ENCODE peak calls at places on chromosome 17, in four cellular contexts. One of them, this sample, is unnamed.

GRCh38 chr17:39979865-39980401 is 674 bp upstream of the PSMD3 start:
- DNase-seq in GM18507: no peak
- DNase-seq in fibroblast of pulmonary artery: no peak
- DNase-seq in NCI-H146: peak
- DNase-seq in this sample: no peak

GRCh38 chr17:74833501-74834361 is 26.0 kb downstream of the GRIN2C start:
- DNase-seq in GM18507: peak
- DNase-seq in fibroblast of pulmonary artery: no peak
- DNase-seq in NCI-H146: no peak
- DNase-seq in this sample: no peak

GRCh38 chr17:74569392-74570003 is 2.2 kb upstream of the CD300H start:
- DNase-seq in GM18507: no peak
- DNase-seq in fibroblast of pulmonary artery: peak
- DNase-seq in NCI-H146: no peak
- DNase-seq in this sample: no peak

GRCh38 chr17:1186923-1187771 is 7.4 kb upstream of the ABR start:
- DNase-seq in GM18507: no peak
- DNase-seq in fibroblast of pulmonary artery: peak
- DNase-seq in NCI-H146: peak
- DNase-seq in this sample: peak

GRCh38 chr17:2215616-2216364 is 87.8 kb downstream of the SMG6 start:
- DNase-seq in GM18507: peak
- DNase-seq in fibroblast of pulmonary artery: peak
- DNase-seq in NCI-H146: no peak
- DNase-seq in this sample: no peak

GRCh38 chr17:81250286-81251090 is 11.4 kb downstream of the NDUFAF8 start:
- DNase-seq in GM18507: no peak
- DNase-seq in fibroblast of pulmonary artery: no peak
- DNase-seq in NCI-H146: no peak
- DNase-seq in this sample: no peak

GRCh38 chr17:35537569-35538209 is at the start of gene SLFN12L:
- DNase-seq in GM18507: peak
- DNase-seq in fibroblast of pulmonary artery: no peak
- DNase-seq in NCI-H146: no peak
- DNase-seq in this sample: no peak

GRCh38 chr17:22694362-22695227 is 1002.3 kb downstream of the KCNJ18 start:
- DNase-seq in GM18507: no peak
- DNase-seq in fibroblast of pulmonary artery: no peak
- DNase-seq in NCI-H146: no peak
- DNase-seq in this sample: no peak

GRCh38 chr17:9056566-9056965 is 35.3 kb downstream of the NTN1 start:
- DNase-seq in GM18507: no peak
- DNase-seq in fibroblast of pulmonary artery: no peak
- DNase-seq in NCI-H146: no peak
- DNase-seq in this sample: no peak

GRCh38 chr17:78442648-78443128 is 64.2 kb downstream of the PGS1 start:
- DNase-seq in GM18507: no peak
- DNase-seq in fibroblast of pulmonary artery: peak
- DNase-seq in NCI-H146: no peak
- DNase-seq in this sample: no peak

GRCh38 chr17:43443381-43443780 is 40.4 kb upstream of the DHX8 start:
- DNase-seq in GM18507: no peak
- DNase-seq in fibroblast of pulmonary artery: no peak
- DNase-seq in NCI-H146: no peak
- DNase-seq in this sample: no peak

GRCh38 chr17:65696739-65697394 is 135.4 kb upstream of the AXIN2 start:
- DNase-seq in GM18507: no peak
- DNase-seq in fibroblast of pulmonary artery: peak
- DNase-seq in NCI-H146: peak
- DNase-seq in this sample: no peak

GRCh38 chr17:78040561-78041400 is 82.3 kb downstream of the TNRC6C start:
- DNase-seq in GM18507: no peak
- DNase-seq in fibroblast of pulmonary artery: peak
- DNase-seq in NCI-H146: peak
- DNase-seq in this sample: no peak

GRCh38 chr17:40778466-40778865 is 3.9 kb downstream of the KRT27 start:
- DNase-seq in GM18507: no peak
- DNase-seq in fibroblast of pulmonary artery: no peak
- DNase-seq in NCI-H146: no peak
- DNase-seq in this sample: no peak

GRCh38 chr17:17071531-17072360 is 29.5 kb downstream of the MPRIP start:
- DNase-seq in GM18507: no peak
- DNase-seq in fibroblast of pulmonary artery: no peak
- DNase-seq in NCI-H146: no peak
- DNase-seq in this sample: no peak

GRCh38 chr17:45311762-45312476 is 4.9 kb downstream of the MAP3K14 start:
- DNase-seq in GM18507: no peak
- DNase-seq in fibroblast of pulmonary artery: no peak
- DNase-seq in NCI-H146: peak
- DNase-seq in this sample: no peak